ENCODE peak calls at places on chromosomes 7 and 10, in eight cellular contexts. One of them, this sample, is unnamed. For H3K9me3, the result is how much of the 10 kb centered on the place peaks cover.

GRCh38 chr7:22868509-22868908 is 45.9 kb upstream of the TOMM7 start:
- DNase-seq in IMR-90: no peak
- DNase-seq in endodermal cell: no peak
- DNase-seq in effector memory CD4-positive, alpha-beta T cell: no peak
- DNase-seq in CD8-positive, alpha-beta memory T cell: no peak
- DNase-seq in right lobe of liver: no peak
- DNase-seq in AG04450: no peak
- DNase-seq in psoas muscle: no peak
- DNase-seq in this sample: no peak

GRCh38 chr7:1151653-1152425 is 8.2 kb downstream of the ZFAND2A start:
- DNase-seq in right lobe of liver: no peak
- DNase-seq in endodermal cell: no peak
- DNase-seq in effector memory CD4-positive, alpha-beta T cell: no peak
- DNase-seq in IMR-90: no peak
- DNase-seq in AG04450: no peak
- DNase-seq in CD8-positive, alpha-beta memory T cell: no peak
- DNase-seq in psoas muscle: peak
- DNase-seq in this sample: no peak

GRCh38 chr10:63806330-63806729 is 285.1 kb downstream of the REEP3 start:
- DNase-seq in endodermal cell: no peak
- DNase-seq in right lobe of liver: no peak
- DNase-seq in AG04450: no peak
- DNase-seq in effector memory CD4-positive, alpha-beta T cell: no peak
- DNase-seq in CD8-positive, alpha-beta memory T cell: no peak
- DNase-seq in psoas muscle: no peak
- DNase-seq in IMR-90: no peak
- DNase-seq in this sample: no peak

GRCh38 chr7:6646380-6646950 is 9.3 kb downstream of the ZNF316 start:
- DNase-seq in psoas muscle: no peak
- DNase-seq in AG04450: no peak
- DNase-seq in effector memory CD4-positive, alpha-beta T cell: no peak
- DNase-seq in CD8-positive, alpha-beta memory T cell: no peak
- DNase-seq in right lobe of liver: no peak
- DNase-seq in IMR-90: no peak
- DNase-seq in endodermal cell: no peak
- DNase-seq in this sample: no peak

GRCh38 chr10:94115725-94116124 is 122.0 kb downstream of the PLCE1 start:
- DNase-seq in right lobe of liver: no peak
- DNase-seq in effector memory CD4-positive, alpha-beta T cell: no peak
- DNase-seq in psoas muscle: no peak
- DNase-seq in IMR-90: peak
- DNase-seq in AG04450: no peak
- DNase-seq in CD8-positive, alpha-beta memory T cell: no peak
- DNase-seq in endodermal cell: no peak
- DNase-seq in this sample: peak

GRCh38 chr7:136870799-136871487 is 2.5 kb downstream of the CHRM2 start:
- DNase-seq in effector memory CD4-positive, alpha-beta T cell: no peak
- DNase-seq in right lobe of liver: peak
- DNase-seq in CD8-positive, alpha-beta memory T cell: no peak
- DNase-seq in endodermal cell: peak
- DNase-seq in AG04450: no peak
- DNase-seq in IMR-90: no peak
- DNase-seq in psoas muscle: peak
- DNase-seq in this sample: no peak

GRCh38 chr10:85857305-85857704 is 509.3 kb downstream of the GRID1 start:
- DNase-seq in endodermal cell: no peak
- DNase-seq in psoas muscle: no peak
- DNase-seq in CD8-positive, alpha-beta memory T cell: no peak
- DNase-seq in right lobe of liver: no peak
- DNase-seq in IMR-90: no peak
- DNase-seq in AG04450: no peak
- DNase-seq in effector memory CD4-positive, alpha-beta T cell: no peak
- DNase-seq in this sample: no peak

GRCh38 chr10:1199897-1200721 is 143.9 kb downstream of the WDR37 start:
- DNase-seq in AG04450: no peak
- DNase-seq in IMR-90: no peak
- DNase-seq in psoas muscle: no peak
- DNase-seq in right lobe of liver: no peak
- DNase-seq in CD8-positive, alpha-beta memory T cell: no peak
- DNase-seq in effector memory CD4-positive, alpha-beta T cell: no peak
- DNase-seq in endodermal cell: no peak
- DNase-seq in this sample: no peak

GRCh38 chr10:117626228-117626627 is 83.7 kb downstream of the EMX2 start:
- DNase-seq in CD8-positive, alpha-beta memory T cell: no peak
- DNase-seq in right lobe of liver: no peak
- DNase-seq in endodermal cell: no peak
- DNase-seq in AG04450: no peak
- DNase-seq in effector memory CD4-positive, alpha-beta T cell: no peak
- DNase-seq in psoas muscle: no peak
- DNase-seq in IMR-90: no peak
- DNase-seq in this sample: no peak

GRCh38 chr7:149856-150636 is 42.3 kb upstream of the FAM20C start:
- DNase-seq in right lobe of liver: peak
- DNase-seq in effector memory CD4-positive, alpha-beta T cell: no peak
- DNase-seq in AG04450: no peak
- DNase-seq in CD8-positive, alpha-beta memory T cell: peak
- DNase-seq in endodermal cell: peak
- DNase-seq in IMR-90: no peak
- DNase-seq in psoas muscle: peak
- DNase-seq in this sample: no peak

GRCh38 chr7:47485640-47486435 is 96.1 kb downstream of the TNS3 start:
- DNase-seq in psoas muscle: no peak
- DNase-seq in effector memory CD4-positive, alpha-beta T cell: no peak
- DNase-seq in AG04450: no peak
- DNase-seq in IMR-90: peak
- DNase-seq in right lobe of liver: peak
- DNase-seq in endodermal cell: no peak
- DNase-seq in CD8-positive, alpha-beta memory T cell: no peak
- DNase-seq in this sample: peak

GRCh38 chr10:36336315-36336714 is 694.2 kb upstream of the FZD8 start:
- DNase-seq in right lobe of liver: no peak
- DNase-seq in effector memory CD4-positive, alpha-beta T cell: no peak
- DNase-seq in CD8-positive, alpha-beta memory T cell: no peak
- DNase-seq in AG04450: peak
- DNase-seq in psoas muscle: no peak
- DNase-seq in IMR-90: peak
- DNase-seq in endodermal cell: no peak
- DNase-seq in this sample: no peak

GRCh38 chr10:3538850-3539531 is 246.0 kb downstream of the KLF6 start:
- DNase-seq in right lobe of liver: peak
- DNase-seq in psoas muscle: no peak
- DNase-seq in CD8-positive, alpha-beta memory T cell: no peak
- DNase-seq in IMR-90: peak
- DNase-seq in effector memory CD4-positive, alpha-beta T cell: no peak
- DNase-seq in AG04450: peak
- DNase-seq in endodermal cell: peak
- DNase-seq in this sample: peak

GRCh38 chr7:45978731-45979211 is 57.7 kb upstream of the IGFBP3 start:
- DNase-seq in right lobe of liver: no peak
- DNase-seq in psoas muscle: no peak
- DNase-seq in AG04450: no peak
- DNase-seq in CD8-positive, alpha-beta memory T cell: no peak
- DNase-seq in IMR-90: peak
- DNase-seq in endodermal cell: peak
- DNase-seq in effector memory CD4-positive, alpha-beta T cell: no peak
- DNase-seq in this sample: peak

GRCh38 chr7:107788662-107789061 is 14.4 kb downstream of the SLC26A3 start:
- DNase-seq in AG04450: no peak
- DNase-seq in effector memory CD4-positive, alpha-beta T cell: no peak
- DNase-seq in endodermal cell: no peak
- DNase-seq in right lobe of liver: no peak
- DNase-seq in psoas muscle: no peak
- DNase-seq in IMR-90: no peak
- DNase-seq in CD8-positive, alpha-beta memory T cell: no peak
- DNase-seq in this sample: no peak

GRCh38 chr10:77548671-77549070 is 88.9 kb downstream of the KCNMA1 start:
- DNase-seq in IMR-90: no peak
- DNase-seq in endodermal cell: no peak
- DNase-seq in right lobe of liver: no peak
- DNase-seq in AG04450: no peak
- DNase-seq in effector memory CD4-positive, alpha-beta T cell: no peak
- DNase-seq in CD8-positive, alpha-beta memory T cell: no peak
- DNase-seq in psoas muscle: no peak
- DNase-seq in this sample: no peak

DNA sequence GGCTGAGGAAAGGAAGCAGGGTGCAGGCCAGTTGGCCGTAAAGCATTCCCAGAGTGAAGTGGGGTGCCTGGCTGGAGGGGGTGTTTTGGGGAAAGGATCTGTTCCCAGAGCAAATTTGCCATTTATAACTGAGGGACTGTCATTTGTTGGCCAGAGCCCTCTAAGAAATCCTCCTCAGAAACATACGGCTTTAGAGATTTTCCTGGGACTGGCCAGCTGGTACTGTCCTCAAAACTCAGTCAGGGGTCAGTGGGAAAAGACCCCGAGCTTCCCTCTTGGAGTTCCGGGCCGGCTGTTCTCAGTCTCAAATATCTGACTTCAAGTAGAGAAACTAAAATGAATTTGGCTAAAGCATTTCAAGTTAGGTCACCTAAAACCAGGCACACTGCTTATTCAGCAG is 55.9 kb downstream of the ETV1 start:
- DNase-seq in AG04450: no peak
- DNase-seq in CD8-positive, alpha-beta memory T cell: no peak
- DNase-seq in endodermal cell: no peak
- DNase-seq in right lobe of liver: no peak
- DNase-seq in psoas muscle: no peak
- DNase-seq in effector memory CD4-positive, alpha-beta T cell: no peak
- DNase-seq in IMR-90: no peak
- DNase-seq in this sample: no peak
- H3K9me3 ChIP-seq in AG04450: under half
- H3K9me3 ChIP-seq in CD8-positive, alpha-beta memory T cell: under half
- H3K9me3 ChIP-seq in endodermal cell: under half
- H3K9me3 ChIP-seq in right lobe of liver: under half
- H3K9me3 ChIP-seq in psoas muscle: under half
- H3K9me3 ChIP-seq in effector memory CD4-positive, alpha-beta T cell: under half
- H3K9me3 ChIP-seq in IMR-90: under half
- H3K9me3 ChIP-seq in this sample: under half

DNA sequence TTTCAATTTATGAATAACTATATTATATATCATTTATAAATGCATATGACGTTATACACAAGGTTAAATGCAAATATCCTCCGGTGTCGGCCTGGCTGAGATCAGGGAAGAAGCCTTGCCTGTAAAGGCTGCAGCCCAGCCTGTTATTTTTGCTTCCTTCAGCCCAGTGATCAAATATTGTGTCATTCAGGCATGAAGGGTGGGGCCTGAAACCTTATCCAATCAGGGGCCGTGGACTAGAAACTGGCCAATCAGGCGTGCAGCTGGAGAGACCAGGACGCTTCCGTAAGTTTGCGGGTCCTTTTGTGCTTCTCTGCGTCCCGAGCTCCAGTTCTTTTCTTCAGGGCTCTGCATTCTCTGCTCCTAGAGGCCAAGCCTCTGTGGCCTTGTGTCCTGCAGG is at the start of gene ZNF722:
- DNase-seq in CD8-positive, alpha-beta memory T cell: no peak
- DNase-seq in IMR-90: no peak
- DNase-seq in right lobe of liver: no peak
- DNase-seq in psoas muscle: no peak
- DNase-seq in AG04450: no peak
- DNase-seq in endodermal cell: no peak
- DNase-seq in effector memory CD4-positive, alpha-beta T cell: no peak
- DNase-seq in this sample: no peak
- H3K9me3 ChIP-seq in CD8-positive, alpha-beta memory T cell: under half
- H3K9me3 ChIP-seq in IMR-90: under half
- H3K9me3 ChIP-seq in right lobe of liver: under half
- H3K9me3 ChIP-seq in psoas muscle: under half
- H3K9me3 ChIP-seq in AG04450: under half
- H3K9me3 ChIP-seq in endodermal cell: half or more
- H3K9me3 ChIP-seq in effector memory CD4-positive, alpha-beta T cell: under half
- H3K9me3 ChIP-seq in this sample: under half

DNA sequence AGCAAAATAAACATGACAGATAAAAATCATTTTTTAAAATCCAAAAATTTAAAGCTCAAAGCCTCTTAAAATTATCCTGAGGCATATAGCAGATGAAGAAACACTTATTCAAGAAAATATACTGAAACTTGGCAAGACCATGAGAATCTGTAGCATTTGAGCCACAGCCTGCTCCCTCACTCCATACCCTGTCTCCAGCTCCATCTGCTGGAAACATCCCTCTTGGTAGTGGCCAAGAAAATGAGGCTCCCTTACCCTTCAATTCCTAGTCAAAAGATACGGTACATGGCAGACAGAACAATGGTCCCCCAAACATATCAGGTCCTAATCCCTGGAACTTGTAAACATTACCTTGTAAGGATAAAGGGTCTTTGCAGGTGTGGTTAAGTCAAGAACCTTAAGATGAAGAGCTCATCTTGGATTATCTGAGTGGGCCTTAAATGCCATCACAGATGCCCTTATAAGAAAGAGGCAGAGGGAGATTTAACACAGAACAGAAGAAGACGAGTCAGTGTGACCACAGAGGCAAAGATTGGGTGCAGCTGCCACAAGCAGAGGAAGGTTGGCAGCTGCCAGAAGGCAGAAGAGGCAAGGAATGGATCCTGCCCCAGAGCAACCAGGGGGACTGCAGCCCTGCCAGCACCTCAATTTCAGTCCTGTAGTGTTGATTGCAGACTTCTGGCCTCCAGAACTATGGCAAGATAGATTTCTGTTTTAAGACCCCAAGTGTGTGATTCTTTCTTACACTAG is 149.4 kb downstream of the ZNF248 start:
- DNase-seq in AG04450: no peak
- DNase-seq in psoas muscle: no peak
- DNase-seq in endodermal cell: no peak
- DNase-seq in effector memory CD4-positive, alpha-beta T cell: no peak
- DNase-seq in right lobe of liver: no peak
- DNase-seq in CD8-positive, alpha-beta memory T cell: no peak
- DNase-seq in IMR-90: no peak
- DNase-seq in this sample: no peak
- H3K9me3 ChIP-seq in AG04450: half or more
- H3K9me3 ChIP-seq in psoas muscle: under half
- H3K9me3 ChIP-seq in endodermal cell: under half
- H3K9me3 ChIP-seq in effector memory CD4-positive, alpha-beta T cell: under half
- H3K9me3 ChIP-seq in right lobe of liver: under half
- H3K9me3 ChIP-seq in CD8-positive, alpha-beta memory T cell: under half
- H3K9me3 ChIP-seq in IMR-90: under half
- H3K9me3 ChIP-seq in this sample: under half

GRCh38 chr10:42519079-42519478 is 119.3 kb downstream of the ZNF33B start:
- DNase-seq in effector memory CD4-positive, alpha-beta T cell: no peak
- DNase-seq in IMR-90: no peak
- DNase-seq in endodermal cell: no peak
- DNase-seq in psoas muscle: no peak
- DNase-seq in AG04450: no peak
- DNase-seq in CD8-positive, alpha-beta memory T cell: no peak
- DNase-seq in right lobe of liver: no peak
- DNase-seq in this sample: no peak
- H3K9me3 ChIP-seq in effector memory CD4-positive, alpha-beta T cell: half or more
- H3K9me3 ChIP-seq in IMR-90: under half
- H3K9me3 ChIP-seq in endodermal cell: half or more
- H3K9me3 ChIP-seq in psoas muscle: half or more
- H3K9me3 ChIP-seq in AG04450: under half
- H3K9me3 ChIP-seq in CD8-positive, alpha-beta memory T cell: half or more
- H3K9me3 ChIP-seq in right lobe of liver: under half
- H3K9me3 ChIP-seq in this sample: half or more

GRCh38 chr10:107095125-107095524 is 69.4 kb downstream of the SORCS1 start:
- DNase-seq in right lobe of liver: peak
- DNase-seq in endodermal cell: no peak
- DNase-seq in AG04450: no peak
- DNase-seq in effector memory CD4-positive, alpha-beta T cell: no peak
- DNase-seq in psoas muscle: no peak
- DNase-seq in IMR-90: no peak
- DNase-seq in CD8-positive, alpha-beta memory T cell: no peak
- DNase-seq in this sample: no peak
- H3K9me3 ChIP-seq in right lobe of liver: under half
- H3K9me3 ChIP-seq in endodermal cell: under half
- H3K9me3 ChIP-seq in AG04450: under half
- H3K9me3 ChIP-seq in effector memory CD4-positive, alpha-beta T cell: under half
- H3K9me3 ChIP-seq in psoas muscle: under half
- H3K9me3 ChIP-seq in IMR-90: under half
- H3K9me3 ChIP-seq in CD8-positive, alpha-beta memory T cell: under half
- H3K9me3 ChIP-seq in this sample: under half

This sample was measured in PC-9.